ENCODE peak calls at places on chromosome 18, in four cellular contexts. H is mammary epithelial cell, L is endothelial cell of umbilical vein, M is MM.1S. Q is an unnamed sample. For H3K4me1, the result is how much of the 10 kb centered on the place peaks cover.

GRCh38 chr18:43692291-43692690 is 415.0 kb upstream of the SYT4 start:
- DNase-seq in L (no peak), M (no peak), H (no peak), Q (peak)

GRCh38 chr18:9814431-9814830 is 71.3 kb upstream of the TXNDC2 start:
- DNase-seq in L (peak), M (no peak), H (peak), Q (no peak)

GRCh38 chr18:12838178-12838634 is 45.8 kb downstream of the PTPN2 start:
- DNase-seq in M (peak), L (no peak), H (peak), Q (peak)

GRCh38 chr18:9613550-9614400 is 584 bp downstream of the PPP4R1 start:
- DNase-seq in L (peak), H (peak), M (peak), Q (peak)

GRCh38 chr18:14074187-14074586 is 58.0 kb downstream of the ZNF519 start:
- DNase-seq in L (no peak), H (no peak), M (no peak), Q (peak)

GRCh38 chr18:58114766-58115165 is 70.7 kb downstream of the NEDD4L start:
- DNase-seq in M (no peak), H (no peak), L (no peak), Q (no peak)

GRCh38 chr18:36697905-36698304 is 130.9 kb downstream of the TPGS2 start:
- DNase-seq in L (no peak), M (no peak), H (peak), Q (no peak)

GRCh38 chr18:49858309-49859005 is 45.1 kb upstream of the ACAA2 start:
- DNase-seq in L (peak), H (peak), M (peak), Q (peak)

GRCh38 chr18:43034683-43035500 is 80.6 kb downstream of the RIT2 start:
- DNase-seq in L (no peak), M (no peak), H (no peak), Q (no peak)

GRCh38 chr18:5297582-5297981 is 2.1 kb upstream of the ZBTB14 start:
- DNase-seq in H (no peak), L (no peak), M (no peak), Q (no peak)

GRCh38 chr18:36155960-36156757 is 26.5 kb downstream of the ELP2 start:
- DNase-seq in L (no peak), H (no peak), M (no peak), Q (no peak)

GRCh38 chr18:72772916-72773315 is 94.9 kb downstream of the NETO1 start:
- DNase-seq in L (no peak), H (no peak), M (no peak), Q (no peak)

GRCh38 chr18:54647176-54647575 is 56.1 kb downstream of the DYNAP start:
- DNase-seq in L (peak), H (peak), M (peak), Q (peak)

GRCh38 chr18:31679133-31679731 is 5.1 kb downstream of the B4GALT6 start:
- DNase-seq in M (no peak), L (peak), H (peak), Q (no peak)

GRCh38 chr18:59707306-59707705 is 10.1 kb upstream of the CCBE1 start:
- DNase-seq in M (peak), H (no peak), L (no peak), Q (no peak)

GRCh38 chr18:59705145-59705544 is 7.9 kb upstream of the CCBE1 start:
- DNase-seq in L (no peak), M (no peak), H (no peak), Q (no peak)

GRCh38 chr18:59701272-59701671 is 4.0 kb upstream of the CCBE1 start:
- DNase-seq in H (no peak), L (no peak), M (no peak), Q (no peak)

GRCh38 chr18:59706499-59706898 is 9.3 kb upstream of the CCBE1 start:
- DNase-seq in L (no peak), M (no peak), H (no peak), Q (no peak)

DNA sequence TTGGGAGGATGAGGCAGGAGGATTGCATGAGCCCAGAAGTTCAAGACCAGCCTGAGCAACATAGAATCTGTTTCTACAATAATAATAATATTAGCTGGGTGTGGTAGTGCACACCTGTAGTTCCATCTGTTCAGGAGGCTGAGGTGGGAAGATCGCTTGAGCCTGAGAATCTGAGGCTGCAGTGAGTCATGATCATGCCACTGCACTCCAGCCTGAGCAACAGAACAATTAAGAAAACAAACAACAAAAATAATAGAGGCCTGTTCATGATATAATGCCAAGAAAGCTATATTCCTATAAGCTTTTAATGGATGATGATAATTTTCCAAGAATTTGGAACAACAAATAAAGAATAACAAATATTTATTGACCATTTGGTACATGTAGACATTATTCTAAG is 6.9 kb upstream of the CCBE1 start:
- DNase-seq in H (peak), L (no peak), M (no peak), Q (no peak)
- H3K4me1 ChIP-seq in H (under half), L (under half), M (under half), Q (under half)

GRCh38 chr18:7885763-7886295 is 318.7 kb downstream of the PTPRM start:
- DNase-seq in M (no peak), L (no peak), H (no peak), Q (no peak)
- TF ChIP-seq CTCF in M (no peak), L (no peak), H (no peak), Q (no peak)

GRCh38 chr18:21242141-21243040 is at the start of gene GREB1L:
- DNase-seq in M (peak), H (peak), L (peak), Q (peak)
- TF ChIP-seq EZH2 in M (no peak), H (no peak), L (peak), Q (peak)

GRCh38 chr18:56789004-56789888 is 138.1 kb downstream of the WDR7 start:
- DNase-seq in H (peak), L (peak), M (peak), Q (peak)

GRCh38 chr18:56789889-56790180 is 138.7 kb downstream of the WDR7 start:
- DNase-seq in L (no peak), M (no peak), H (no peak), Q (no peak)

GRCh38 chr18:56787392-56787791 is 136.2 kb downstream of the WDR7 start:
- DNase-seq in M (no peak), H (no peak), L (no peak), Q (no peak)

DNA sequence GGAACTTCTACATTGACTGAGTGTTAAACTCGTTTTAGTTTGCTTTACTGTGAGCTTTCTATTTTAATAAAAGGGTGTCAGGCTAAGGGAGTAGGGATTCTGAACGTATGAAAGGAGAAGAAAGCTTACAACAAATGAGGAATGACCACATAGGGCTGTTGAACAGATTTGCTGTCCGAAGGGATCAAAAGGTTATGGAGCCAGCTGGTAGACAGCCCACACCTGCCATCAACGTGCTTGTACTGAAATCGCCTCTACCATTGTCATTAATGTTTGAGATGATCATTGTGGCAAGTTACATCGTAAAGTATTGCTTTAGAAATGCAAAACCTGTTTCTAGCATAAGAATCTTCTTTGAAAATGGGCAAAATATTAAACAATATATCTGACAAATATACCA is 133.8 kb downstream of the WDR7 start:
- DNase-seq in H (no peak), L (no peak), M (no peak), Q (no peak)
- H3K4me1 ChIP-seq in H (under half), L (under half), M (under half), Q (under half)

DNA sequence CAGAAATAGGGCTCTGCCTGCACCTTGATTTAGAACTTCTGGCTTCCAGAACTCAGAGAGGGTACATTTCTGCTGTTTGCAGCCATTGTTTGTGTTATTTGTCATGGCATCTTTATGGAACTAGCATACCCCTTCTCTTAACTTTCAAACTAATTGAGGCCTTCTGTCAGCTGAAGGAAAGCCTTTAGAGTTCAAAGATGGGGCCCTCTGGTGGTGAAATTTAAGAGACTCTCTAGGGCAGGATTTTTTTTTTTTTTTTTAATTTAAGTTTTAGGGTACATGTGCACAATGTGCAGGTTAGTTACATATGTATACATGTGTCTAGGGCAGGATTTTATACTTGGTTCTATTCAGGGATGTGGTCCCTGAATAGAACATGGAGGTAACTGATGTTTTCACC is 260.6 kb upstream of the LINC00305 start:
- DNase-seq in M (peak), H (no peak), L (peak), Q (peak)
- TF ChIP-seq CTCF in M (peak), H (peak), L (peak), Q (peak)

GRCh38 chr18:79855147-79855910 is 57.6 kb downstream of the KCNG2 start:
- DNase-seq in L (no peak), M (no peak), H (no peak), Q (no peak)

GRCh38 chr18:79857082-79857661 is 59.4 kb downstream of the KCNG2 start:
- DNase-seq in H (peak), M (no peak), L (no peak), Q (peak)

GRCh38 chr18:79859314-79859713 is 61.6 kb downstream of the KCNG2 start:
- DNase-seq in H (no peak), M (no peak), L (no peak), Q (no peak)

GRCh38 chr18:79853993-79854364 is 56.2 kb downstream of the KCNG2 start:
- DNase-seq in L (no peak), M (no peak), H (no peak), Q (no peak)

GRCh38 chr18:79856119-79857080 is 58.7 kb downstream of the KCNG2 start:
- DNase-seq in L (no peak), M (no peak), H (no peak), Q (peak)
- TF ChIP-seq EZH2 in L (no peak), M (no peak), H (no peak), Q (no peak)

GRCh38 chr18:2955966-2956521 is 56.9 kb downstream of the LPIN2 start:
- DNase-seq in H (no peak), M (no peak), L (no peak), Q (no peak)
- H3K4me1 ChIP-seq in H (under half), M (under half), L (under half), Q (under half)

DNA sequence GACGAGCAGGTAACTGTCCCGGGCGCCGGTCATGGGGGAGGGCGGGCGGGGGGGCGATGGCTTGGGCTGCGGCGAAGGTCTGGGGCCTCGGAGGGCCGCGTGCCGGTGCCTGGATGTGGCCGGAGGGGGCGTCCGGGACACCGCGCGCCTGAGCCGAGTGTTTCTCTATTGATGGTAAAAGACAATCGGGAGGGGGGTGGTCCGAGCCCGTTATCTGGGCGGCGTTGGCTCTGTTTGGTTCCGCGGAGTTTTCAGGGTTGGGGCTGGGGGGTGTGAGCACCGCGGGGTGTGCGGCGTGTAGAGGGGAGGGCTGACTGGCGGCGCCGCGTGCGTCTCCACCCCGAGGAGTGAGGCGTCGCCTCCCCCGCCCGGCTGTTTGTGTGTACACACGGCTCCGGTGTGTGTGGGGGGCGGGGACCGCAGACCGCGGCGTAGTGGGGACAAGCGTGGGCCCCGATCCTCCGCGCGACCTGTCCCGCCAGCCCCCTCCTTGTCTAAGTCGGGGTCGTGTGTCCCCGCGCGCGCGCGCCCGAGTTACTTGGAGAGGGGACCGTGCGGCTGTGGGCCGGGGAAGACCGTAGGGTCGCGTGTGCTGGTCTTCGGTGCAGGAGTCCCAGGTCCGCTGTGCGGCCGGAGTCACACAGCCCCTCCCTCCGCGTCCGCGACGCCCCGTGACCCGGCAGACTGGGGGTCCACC is 1.6 kb downstream of the CTIF start:
- DNase-seq in L (peak), M (peak), H (peak), Q (peak)
- TF ChIP-seq CTCF in L (peak), M (peak), H (peak), Q (no peak)

DNA sequence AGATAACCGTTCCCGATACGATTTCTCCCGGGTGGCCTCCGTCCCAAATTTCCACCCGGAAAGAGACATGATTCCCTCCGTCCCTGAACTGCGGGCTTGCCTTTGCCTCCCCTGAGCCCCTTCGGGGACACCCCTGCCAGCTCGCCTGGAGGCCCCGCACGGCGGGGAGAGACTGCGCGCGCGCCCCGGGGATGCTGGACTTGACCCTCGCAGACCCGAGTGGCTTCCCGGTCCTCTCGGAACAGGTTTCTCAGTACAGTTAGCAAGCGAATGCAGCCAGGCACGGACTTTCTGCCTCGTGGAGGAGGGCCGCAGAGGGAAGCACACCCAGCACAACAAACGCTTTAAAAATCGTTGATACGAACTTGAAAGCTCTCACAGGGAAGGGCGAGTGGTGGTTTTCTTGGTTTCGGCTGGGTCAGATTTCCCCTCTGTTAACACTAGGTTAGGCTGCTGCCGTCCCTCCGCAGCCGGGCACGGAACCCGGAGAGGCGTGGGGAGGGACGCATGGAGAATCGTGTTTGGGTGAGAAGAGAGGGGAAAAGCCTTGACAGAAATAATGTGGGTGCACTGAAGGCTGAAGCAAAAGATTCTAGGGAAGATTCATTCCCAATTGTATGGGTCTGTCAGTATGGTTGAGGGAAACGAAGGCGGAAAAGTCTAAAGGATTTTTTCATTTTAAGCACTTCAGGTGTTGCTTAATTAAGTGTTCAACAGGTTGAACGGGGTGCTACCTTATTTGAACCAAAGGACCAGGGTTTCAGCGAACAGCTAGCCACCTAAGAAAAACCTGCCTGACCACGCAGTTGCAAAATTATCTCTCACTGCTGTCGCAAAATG is 916 bp downstream of the TNFRSF11A start:
- DNase-seq in H (peak), M (peak), L (peak), Q (peak)
- TF ChIP-seq EZH2 in H (peak), M (no peak), L (no peak), Q (no peak)

DNA sequence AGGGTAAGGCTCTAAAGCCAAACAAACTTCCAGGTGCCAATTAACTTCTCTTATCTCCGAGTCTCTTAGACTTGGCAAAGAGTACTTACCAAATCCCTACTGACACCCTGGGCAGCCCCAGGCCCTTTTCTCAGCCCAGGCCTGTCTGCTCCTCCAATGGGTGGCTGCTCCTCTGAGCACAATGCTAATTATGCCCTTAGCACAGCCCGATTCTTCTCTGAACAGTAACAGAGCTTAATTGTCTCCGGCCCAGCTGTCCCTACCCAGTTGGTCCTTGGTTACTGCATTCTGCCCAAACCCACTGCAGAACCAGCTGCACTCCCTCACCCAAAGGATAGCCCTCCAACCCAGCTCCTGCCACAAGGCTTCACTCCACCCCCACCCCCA is 110.3 kb downstream of the SMAD7 start:
- DNase-seq in H (no peak), M (no peak), L (no peak), Q (no peak)
- H3K4me1 ChIP-seq in H (under half), M (under half), L (half or more), Q (under half)

Q was measured in A673.